ENCODE peak calls at places on chromosomes 11 and 22, in five cellular contexts. R, M, K, Z and L are unnamed samples. For H3K4me1, the result is how much of the 10 kb centered on the place peaks cover.

GRCh38 chr22:20953668-20954500 is 13.2 kb upstream of the AIFM3 start:
- DNase-seq in R (no peak), M (no peak), K (no peak), Z (peak), L (no peak)

GRCh38 chr11:77093987-77094840 is 8.4 kb upstream of the OMP start:
- DNase-seq in R (no peak), M (no peak), K (no peak), Z (no peak), L (no peak)

GRCh38 chr22:47659467-47660302 is 897.2 kb downstream of the TBC1D22A start:
- DNase-seq in R (no peak), M (no peak), K (no peak), Z (no peak), L (no peak)

GRCh38 chr11:17298302-17298701 is 21.8 kb downstream of the NUCB2 start:
- DNase-seq in R (no peak), M (no peak), K (no peak), Z (peak), L (no peak)

GRCh38 chr11:801097-801780 is 3.2 kb upstream of the SLC25A22 start:
- DNase-seq in R (no peak), M (no peak), K (no peak), Z (no peak), L (no peak)

GRCh38 chr11:45967506-45967905 is 45.0 kb downstream of the LARGE2 start:
- DNase-seq in R (no peak), M (no peak), K (no peak), Z (no peak), L (no peak)

GRCh38 chr11:59755701-59756495 is 722 bp downstream of the STX3 start:
- DNase-seq in R (peak), M (peak), K (peak), Z (peak), L (peak)

GRCh38 chr11:128400382-128401203 is 186.8 kb downstream of the ETS1 start:
- DNase-seq in R (no peak), M (no peak), K (no peak), Z (peak), L (no peak)

GRCh38 chr11:83923961-83924360 is 637.8 kb upstream of the CCDC90B start:
- DNase-seq in R (no peak), M (no peak), K (no peak), Z (no peak), L (no peak)

GRCh38 chr11:96303067-96303466 is 39.9 kb downstream of the MAML2 start:
- DNase-seq in R (no peak), M (no peak), K (no peak), Z (peak), L (no peak)

GRCh38 chr22:22214819-22215329 is 29.7 kb upstream of the VPREB1 start:
- DNase-seq in R (no peak), M (no peak), K (no peak), Z (no peak), L (no peak)

GRCh38 chr11:66641834-66642233 is 3.3 kb downstream of the RBM4 start:
- DNase-seq in R (no peak), M (no peak), K (peak), Z (no peak), L (no peak)

GRCh38 chr11:130002352-130002845 is at the start of gene PRDM10:
- DNase-seq in R (peak), M (peak), K (peak), Z (peak), L (peak)

GRCh38 chr11:34224434-34224966 is 119.1 kb downstream of the NAT10 start:
- DNase-seq in R (no peak), M (no peak), K (no peak), Z (no peak), L (no peak)

GRCh38 chr22:19629720-19630419 is 84.4 kb upstream of the SEPTIN5 start:
- DNase-seq in R (peak), M (peak), K (peak), Z (peak), L (peak)

GRCh38 chr22:50481440-50482106 is at the start of gene ADM2:
- DNase-seq in R (no peak), M (peak), K (peak), Z (no peak), L (peak)

GRCh38 chr11:61697093-61697492 is 16.9 kb downstream of the DAGLA start:
- DNase-seq in R (no peak), M (no peak), K (peak), Z (no peak), L (no peak)

GRCh38 chr11:17014774-17015638 is 792 bp upstream of the PLEKHA7 start:
- DNase-seq in R (no peak), M (peak), K (peak), Z (no peak), L (peak)

DNA sequence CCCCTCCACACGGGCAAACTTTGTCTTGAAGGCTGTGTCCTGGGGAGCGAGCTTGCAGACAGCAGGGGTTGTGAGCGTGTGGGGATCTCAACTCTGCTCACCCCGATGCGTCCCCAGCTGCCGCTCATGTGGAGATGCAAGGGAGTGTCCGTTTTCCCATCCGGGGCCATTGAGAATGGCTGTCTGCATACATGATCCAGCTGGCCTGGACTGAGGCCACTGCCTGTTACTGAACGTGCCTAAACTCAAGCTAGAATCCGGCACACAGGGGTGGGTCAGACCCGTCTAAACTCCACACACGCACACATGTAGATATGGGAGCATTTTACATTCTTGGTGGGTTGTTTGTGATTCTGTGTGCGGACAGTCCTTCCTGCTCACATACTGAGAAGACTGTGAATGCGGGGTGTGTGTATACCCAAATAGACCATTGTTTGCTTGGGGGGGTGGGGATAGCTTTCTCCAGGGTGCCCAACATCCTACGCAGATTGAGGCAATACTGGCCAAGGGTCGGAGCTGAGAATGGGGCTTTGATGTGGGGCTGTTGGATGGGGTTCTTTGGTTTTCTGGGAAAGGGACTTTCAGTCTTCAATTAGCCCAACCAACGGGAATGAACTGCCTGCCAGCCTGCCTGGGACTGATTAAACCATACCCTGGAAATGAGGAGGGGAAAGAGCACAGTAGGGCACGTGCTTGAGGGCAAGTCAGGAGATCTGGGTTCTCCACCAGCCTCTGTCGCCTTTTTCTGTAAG is 60.4 kb downstream of the ST3GAL4 start:
- DNase-seq in R (peak), M (no peak), K (peak), Z (no peak), L (no peak)
- H3K4me3 ChIP-seq in R (peak), M (no peak), K (no peak), Z (no peak), L (peak)

GRCh38 chr22:40180403-40180802 is 2.7 kb downstream of the TNRC6B start:
- DNase-seq in R (no peak), M (no peak), K (no peak), Z (no peak), L (no peak)

GRCh38 chr22:40182231-40182835 is 4.6 kb downstream of the TNRC6B start:
- DNase-seq in R (no peak), M (no peak), K (no peak), Z (no peak), L (no peak)

GRCh38 chr22:40181323-40181722 is 3.6 kb downstream of the TNRC6B start:
- DNase-seq in R (no peak), M (no peak), K (no peak), Z (no peak), L (no peak)

GRCh38 chr22:40179535-40179934 is 1.8 kb downstream of the TNRC6B start:
- DNase-seq in R (no peak), M (no peak), K (no peak), Z (no peak), L (no peak)

GRCh38 chr22:40183029-40183581 is 5.4 kb downstream of the TNRC6B start:
- DNase-seq in R (no peak), M (no peak), K (no peak), Z (peak), L (no peak)
- H3K27ac ChIP-seq in R (peak), M (no peak), K (peak), Z (no peak), L (no peak)

DNA sequence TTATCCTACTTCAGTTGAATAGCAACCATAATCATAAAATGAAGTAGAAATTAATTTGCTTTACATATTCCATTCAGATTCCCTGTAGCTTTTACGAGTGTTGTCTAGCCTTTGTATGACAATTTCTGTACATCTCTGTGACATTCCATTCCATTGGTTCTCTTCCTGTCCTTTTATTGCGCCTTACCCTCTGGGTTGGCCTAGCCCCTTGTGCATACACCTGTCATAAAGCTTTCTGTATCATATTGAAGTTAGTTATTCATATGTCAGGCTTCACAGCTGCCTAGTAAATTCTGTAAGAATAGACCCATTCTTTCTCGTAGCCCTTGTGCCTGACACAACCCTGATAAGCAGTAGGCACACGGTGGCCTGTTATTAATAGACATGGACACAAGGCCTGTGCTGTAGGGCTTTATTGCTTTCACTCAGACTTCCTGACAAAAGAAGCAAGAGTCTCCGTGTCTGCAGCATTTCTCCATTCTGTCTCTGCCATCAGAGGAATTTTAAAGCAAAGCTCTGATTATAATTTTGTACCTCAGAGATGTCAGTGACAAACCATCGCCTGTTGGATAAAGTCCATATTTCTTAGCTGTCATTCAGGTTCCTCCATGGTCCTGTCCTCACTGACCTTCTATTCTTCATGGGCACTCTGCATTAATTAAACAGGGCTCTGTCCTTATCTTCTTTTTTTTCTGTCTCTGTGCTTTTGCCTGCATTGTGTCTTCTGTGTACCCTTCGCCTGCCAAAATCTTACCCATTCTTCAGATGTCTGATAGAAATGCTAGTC is 49.4 kb downstream of the BID start:
- DNase-seq in R (no peak), M (no peak), K (no peak), Z (no peak), L (no peak)
- H3K4me1 ChIP-seq in R (under half), M (under half), K (under half), Z (under half), L (under half)

DNA sequence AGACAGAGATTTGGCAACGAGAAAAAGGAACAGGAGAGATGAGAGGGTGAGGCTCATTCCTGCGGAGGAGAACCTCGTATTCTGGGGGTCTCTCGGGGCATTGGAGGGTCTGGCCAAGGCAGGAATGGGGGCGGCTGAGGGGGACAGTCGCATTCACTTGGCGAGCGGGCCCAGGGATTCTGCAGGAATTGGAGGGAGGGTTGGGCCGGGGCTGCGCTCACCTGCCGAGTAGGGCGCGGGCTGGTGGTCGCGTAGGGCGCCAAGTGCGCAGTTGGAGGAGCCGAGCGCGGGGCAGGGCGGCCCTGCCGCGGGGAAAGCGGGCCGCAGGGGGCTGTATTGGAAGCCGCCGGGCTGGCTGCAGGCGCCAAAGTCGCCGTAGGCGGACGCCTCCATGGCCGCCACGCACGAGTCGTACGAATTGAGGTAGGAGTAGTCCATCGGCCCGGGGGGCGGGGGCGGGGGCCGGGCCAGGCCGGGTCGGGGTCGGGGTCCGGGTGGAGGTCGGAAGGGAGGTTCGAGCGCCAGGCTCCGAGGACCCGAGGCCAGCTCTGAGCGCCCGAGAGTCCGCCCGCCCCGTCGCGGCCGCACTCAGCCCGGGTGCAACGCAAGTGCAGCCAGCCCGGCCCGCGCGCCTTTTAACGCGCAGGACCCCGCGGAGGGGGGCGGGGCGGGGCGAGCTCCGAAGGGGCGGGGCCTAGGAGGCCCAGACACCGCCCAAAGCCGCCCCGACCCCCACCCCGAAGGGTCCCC is at the start of gene PHOX2A:
- DNase-seq in R (no peak), M (no peak), K (no peak), Z (no peak), L (no peak)
- H3K4me3 ChIP-seq in R (no peak), M (no peak), K (peak), Z (peak), L (no peak)

DNA sequence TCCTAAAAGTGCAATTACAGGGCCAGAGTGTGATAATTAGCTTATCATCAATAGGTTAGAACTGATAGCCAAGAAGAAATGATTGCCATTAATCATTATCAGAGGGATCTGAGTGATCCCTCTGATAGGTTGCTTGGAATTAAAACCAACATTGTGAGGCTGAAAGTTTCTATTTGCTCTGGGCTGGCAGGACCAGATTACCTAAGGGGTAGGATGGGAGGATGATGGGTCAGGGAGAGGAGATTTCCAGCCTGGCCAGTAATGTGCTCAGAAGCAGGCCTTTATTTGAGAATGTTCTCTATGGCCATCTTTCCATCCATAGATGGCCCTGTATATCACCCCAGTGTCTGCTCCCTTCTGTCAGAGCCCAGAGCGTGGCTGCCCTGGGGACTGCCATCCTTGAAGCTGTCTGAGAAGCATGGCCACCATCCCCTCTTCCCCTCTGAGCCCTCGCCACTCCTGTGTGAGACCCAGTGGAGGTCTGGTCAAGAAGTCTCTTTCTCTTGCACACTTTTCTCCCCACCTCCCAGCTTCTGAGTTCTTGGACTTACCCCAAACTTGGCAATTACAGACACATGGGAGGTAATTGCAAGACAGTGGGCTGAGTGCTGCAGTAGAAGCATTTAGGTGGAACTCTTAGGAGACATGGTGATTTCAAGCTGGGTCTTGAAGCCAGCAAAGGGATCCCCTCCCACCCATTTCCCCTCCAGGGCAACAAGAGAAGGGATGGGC is 11.7 kb downstream of the PARVA start:
- DNase-seq in R (no peak), M (no peak), K (no peak), Z (no peak), L (no peak)
- H3K27ac ChIP-seq in R (no peak), M (no peak), K (no peak), Z (no peak), L (no peak)

GRCh38 chr11:48047616-48048015 is 67.3 kb downstream of the PTPRJ start:
- DNase-seq in R (no peak), M (no peak), K (no peak), Z (peak), L (no peak)
- H3K4me1 ChIP-seq in R (half or more), M (half or more), K (under half), Z (under half), L (under half)

DNA sequence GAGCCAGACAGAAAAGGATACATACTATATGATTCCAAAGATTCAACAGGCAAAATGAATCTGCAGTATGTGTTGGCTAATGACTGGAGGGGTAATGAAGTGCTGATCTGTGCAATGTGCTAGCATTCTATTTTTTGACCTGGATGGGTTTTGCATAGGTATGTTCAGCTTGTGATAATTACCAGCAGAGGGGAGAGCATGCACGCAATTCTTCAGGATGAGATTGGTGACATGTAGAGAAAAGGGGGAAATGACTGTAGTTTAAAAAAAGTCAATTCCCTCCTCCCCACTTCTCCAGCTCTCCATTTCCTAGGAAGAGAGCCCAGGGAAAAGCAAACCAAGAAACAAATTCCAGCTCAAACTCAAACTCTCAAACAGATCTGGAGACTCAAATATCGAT is 566 bp upstream of the CCDC81 start:
- DNase-seq in R (no peak), M (no peak), K (no peak), Z (no peak), L (no peak)
- H3K4me3 ChIP-seq in R (no peak), M (no peak), K (peak), Z (no peak), L (no peak)

GRCh38 chr22:40322818-40323447 is 23.4 kb upstream of the ADSL start:
- DNase-seq in R (no peak), M (no peak), K (no peak), Z (no peak), L (no peak)

GRCh38 chr22:40326905-40327735 is 19.2 kb upstream of the ADSL start:
- DNase-seq in R (no peak), M (no peak), K (no peak), Z (peak), L (no peak)

GRCh38 chr22:40323681-40324083 is 22.6 kb upstream of the ADSL start:
- DNase-seq in R (no peak), M (no peak), K (no peak), Z (no peak), L (no peak)

GRCh38 chr22:40325315-40325714 is 21.0 kb upstream of the ADSL start:
- DNase-seq in R (no peak), M (no peak), K (no peak), Z (no peak), L (peak)

GRCh38 chr22:40324468-40325305 is 21.6 kb upstream of the ADSL start:
- DNase-seq in R (no peak), M (no peak), K (peak), Z (no peak), L (peak)
- H3K27ac ChIP-seq in R (peak), M (no peak), K (no peak), Z (no peak), L (peak)

GRCh38 chr11:72783144-72783910 is 10.5 kb downstream of the STARD10 start:
- DNase-seq in R (no peak), M (no peak), K (no peak), Z (no peak), L (no peak)
- H3K4me1 ChIP-seq in R (under half), M (under half), K (under half), Z (under half), L (under half)